ENCODE peak calls at places on chromosomes 3 and 15, in eight cellular contexts. L is nephron progenitor cell, O is IMR-90, M is coronary artery, D is GM23338, E is ascending aorta, W is upper lobe of left lung, I is heart right ventricle. R is an unnamed sample.

GRCh38 chr3:63980830-63981498 is 42.3 kb downstream of the PSMD6 start:
- DNase-seq in L (no peak), O (no peak), M (no peak), D (no peak), E (no peak), W (no peak), I (no peak), R (no peak)

GRCh38 chr3:126472277-126473006 is 3.2 kb downstream of the ZXDC start:
- DNase-seq in L (no peak), O (peak), M (no peak), D (no peak), E (peak), W (no peak), I (peak), R (peak)

GRCh38 chr3:27312044-27312668 is 57.0 kb downstream of the NEK10 start:
- DNase-seq in L (peak), O (peak), M (no peak), D (peak), E (no peak), W (no peak), I (no peak), R (peak)

GRCh38 chr3:38739396-38739689 is 76.7 kb downstream of the SCN10A start:
- DNase-seq in L (no peak), O (no peak), M (no peak), D (peak), E (no peak), W (no peak), I (no peak), R (peak)

GRCh38 chr3:17605934-17606333 is 136.5 kb downstream of the TBC1D5 start:
- DNase-seq in L (no peak), O (no peak), M (no peak), D (no peak), E (no peak), W (no peak), I (no peak), R (no peak)

GRCh38 chr3:17631617-17632016 is 110.8 kb downstream of the TBC1D5 start:
- DNase-seq in L (no peak), O (no peak), M (no peak), D (no peak), E (no peak), W (no peak), I (no peak), R (no peak)

GRCh38 chr15:55741592-55742497 is 1.1 kb downstream of the PRTG start:
- DNase-seq in L (peak), O (no peak), M (no peak), D (peak), E (no peak), W (no peak), I (no peak), R (no peak)

GRCh38 chr3:38141952-38142273 is 3.5 kb downstream of the MYD88 start:
- DNase-seq in L (no peak), O (no peak), M (no peak), D (no peak), E (peak), W (no peak), I (no peak), R (no peak)

GRCh38 chr15:51108933-51109550 is 14.3 kb upstream of the TNFAIP8L3 start:
- DNase-seq in L (no peak), O (peak), M (peak), D (no peak), E (peak), W (no peak), I (no peak), R (peak)

GRCh38 chr15:70748281-70748747 is 15.0 kb downstream of the UACA start:
- DNase-seq in L (no peak), O (peak), M (no peak), D (no peak), E (peak), W (no peak), I (peak), R (peak)

GRCh38 chr3:49927798-49928197 is 1.8 kb downstream of the MON1A start:
- DNase-seq in L (no peak), O (no peak), M (no peak), D (no peak), E (no peak), W (no peak), I (no peak), R (no peak)

GRCh38 chr3:49928511-49929017 is 1.0 kb downstream of the MON1A start:
- DNase-seq in L (no peak), O (no peak), M (no peak), D (no peak), E (no peak), W (no peak), I (no peak), R (no peak)

GRCh38 chr3:49930241-49930690 is 655 bp upstream of the MON1A start:
- DNase-seq in L (no peak), O (no peak), M (no peak), D (peak), E (no peak), W (no peak), I (no peak), R (no peak)

GRCh38 chr3:49930922-49931321 is 1.3 kb upstream of the MON1A start:
- DNase-seq in L (peak), O (no peak), M (no peak), D (peak), E (no peak), W (no peak), I (no peak), R (peak)

GRCh38 chr3:49929333-49930240 is at the start of gene MON1A:
- DNase-seq in L (peak), O (peak), M (peak), D (peak), E (peak), W (peak), I (peak), R (peak)
- TF ChIP-seq CTCF in L (peak), O (peak), M (no peak), D (peak), E (peak), W (peak), I (peak), R (peak)

GRCh38 chr3:194265996-194266657 is 85.0 kb downstream of the CPN2 start:
- DNase-seq in L (no peak), O (no peak), M (peak), D (no peak), E (peak), W (no peak), I (no peak), R (no peak)

GRCh38 chr3:194266658-194267005 is 84.5 kb downstream of the CPN2 start:
- DNase-seq in L (no peak), O (no peak), M (peak), D (no peak), E (no peak), W (no peak), I (no peak), R (no peak)

GRCh38 chr3:194268659-194269487 is 82.3 kb downstream of the CPN2 start:
- DNase-seq in L (no peak), O (no peak), M (peak), D (no peak), E (peak), W (no peak), I (no peak), R (no peak)

GRCh38 chr3:194269610-194270145 is 81.5 kb downstream of the CPN2 start:
- DNase-seq in L (peak), O (no peak), M (peak), D (peak), E (peak), W (peak), I (peak), R (no peak)

GRCh38 chr3:194267744-194268658 is 83.1 kb downstream of the CPN2 start:
- DNase-seq in L (no peak), O (peak), M (peak), D (no peak), E (peak), W (peak), I (peak), R (no peak)
- TF ChIP-seq CTCF in L (no peak), O (no peak), M (no peak), D (no peak), E (no peak), W (no peak), I (no peak), R (no peak)

DNA sequence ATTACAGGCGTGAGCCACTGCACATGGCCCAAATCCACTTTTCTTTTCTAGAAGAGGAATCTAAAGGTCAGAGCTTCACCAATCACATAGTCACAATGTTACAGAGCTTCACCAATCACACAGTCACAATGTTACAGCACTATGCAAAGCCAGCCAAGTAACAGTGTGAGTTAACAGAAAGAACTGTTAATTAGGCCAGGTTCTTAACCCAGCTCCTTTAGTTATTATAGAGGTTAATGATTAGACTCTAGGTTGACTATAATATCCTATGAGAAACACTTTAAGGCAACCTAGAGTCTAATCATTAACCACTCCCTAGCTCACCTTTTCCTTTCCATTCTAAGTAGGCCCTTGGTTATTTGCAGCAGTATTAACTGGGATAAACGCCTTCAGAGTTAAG is 54.0 kb downstream of the TASOR start:
- DNase-seq in L (no peak), O (no peak), M (no peak), D (no peak), E (no peak), W (no peak), I (no peak), R (no peak)
- TF ChIP-seq CTCF in L (no peak), O (no peak), M (no peak), D (no peak), E (no peak), W (no peak), I (no peak), R (no peak)

GRCh38 chr3:52770581-52771333 is at the start of gene NEK4:
- DNase-seq in L (peak), O (peak), M (peak), D (peak), E (peak), W (peak), I (peak), R (peak)

GRCh38 chr3:52771334-52771681 is 568 bp upstream of the NEK4 start:
- DNase-seq in L (no peak), O (no peak), M (no peak), D (peak), E (no peak), W (no peak), I (no peak), R (no peak)

GRCh38 chr3:52771702-52772101 is 962 bp upstream of the NEK4 start:
- DNase-seq in L (no peak), O (no peak), M (no peak), D (no peak), E (no peak), W (no peak), I (no peak), R (no peak)

GRCh38 chr3:52773361-52774065 is 2.8 kb upstream of the NEK4 start:
- DNase-seq in L (no peak), O (no peak), M (no peak), D (no peak), E (no peak), W (no peak), I (no peak), R (no peak)

DNA sequence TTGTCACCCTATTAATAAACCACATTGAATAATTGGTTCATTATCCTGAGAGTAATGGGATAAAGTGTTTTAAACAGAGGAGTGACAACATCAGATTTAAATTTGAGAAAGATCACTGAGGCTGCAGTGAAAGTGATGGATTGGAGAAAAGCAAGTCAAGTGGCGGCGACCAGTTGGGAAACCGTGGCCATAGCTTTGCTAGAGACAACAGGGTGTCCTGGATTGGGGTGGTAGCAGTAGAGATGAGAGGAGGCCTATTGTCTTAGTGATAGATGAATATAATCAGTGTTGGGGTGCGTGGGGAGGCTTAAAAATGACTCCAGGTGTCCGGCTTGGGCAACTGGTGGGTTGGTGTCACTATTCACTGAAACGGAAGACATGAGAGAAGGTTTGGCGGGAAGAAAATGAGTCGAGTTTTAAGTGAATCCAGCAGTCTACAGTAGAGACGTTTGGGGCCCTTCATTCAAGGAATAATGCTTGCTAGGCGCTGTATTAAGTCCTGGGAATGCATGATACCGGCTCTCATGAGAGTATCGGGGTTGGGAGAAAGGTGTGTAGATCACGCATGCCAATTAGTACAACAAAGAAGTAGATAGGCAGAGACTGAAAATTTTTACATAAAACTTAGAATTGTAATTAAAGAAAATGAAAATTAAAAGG is 824 bp downstream of the NEK4 start:
- DNase-seq in L (no peak), O (no peak), M (no peak), D (peak), E (no peak), W (no peak), I (no peak), R (no peak)
- TF ChIP-seq CTCF in L (no peak), O (no peak), M (no peak), D (no peak), E (no peak), W (no peak), I (no peak), R (no peak)

GRCh38 chr3:156035158-156035557 is 85.2 kb upstream of the KCNAB1 start:
- DNase-seq in L (no peak), O (no peak), M (no peak), D (no peak), E (no peak), W (no peak), I (no peak), R (no peak)
- TF ChIP-seq CTCF in L (no peak), O (no peak), M (no peak), D (no peak), E (no peak), W (no peak), I (no peak), R (no peak)

R was measured in foreskin fibroblast.